ENCODE peak calls at places on chromosomes 16 and 17, in four cellular contexts. G, P, M and Y are unnamed samples.

GRCh38 chr16:56606688-56607618 is 1.4 kb upstream of the MT2A start:
- DNase-seq in G (peak; percentile 41), P (peak; percentile 92), M (no peak), Y (peak; percentile 33)

GRCh38 chr17:48610282-48611211 is at the start of gene HOXB7:
- DNase-seq in G (peak; percentile 74), P (peak; percentile 83), M (no peak), Y (peak; percentile 2)

GRCh38 chr17:17782425-17783120 is 54.2 kb downstream of the SREBF1 start:
- DNase-seq in G (no peak), P (peak; percentile 42), M (peak; percentile 78), Y (peak; percentile 74)

GRCh38 chr17:77728871-77729270 is 229.6 kb upstream of the TNRC6C start:
- DNase-seq in G (no peak), P (no peak), M (no peak), Y (no peak)

GRCh38 chr17:56431736-56432135 is 161.8 kb upstream of the NOG start:
- DNase-seq in G (no peak), P (no peak), M (no peak), Y (no peak)

GRCh38 chr17:28532063-28532960 is 20.1 kb downstream of the UNC119 start:
- DNase-seq in G (no peak), P (no peak), M (no peak), Y (no peak)

GRCh38 chr16:1863681-1864460 is 8.1 kb downstream of the MEIOB start:
- DNase-seq in G (no peak), P (no peak), M (no peak), Y (no peak)

GRCh38 chr17:30137158-30137557 is 20.5 kb downstream of the NSRP1 start:
- DNase-seq in G (no peak), P (no peak), M (no peak), Y (no peak)

GRCh38 chr17:14845562-14846335 is 419.4 kb downstream of the PMP22 start:
- DNase-seq in G (no peak), P (no peak), M (no peak), Y (no peak)

GRCh38 chr17:41116292-41116691 is 1.9 kb downstream of the KRTAP4-11 start:
- DNase-seq in G (no peak), P (no peak), M (no peak), Y (no peak)

DNA sequence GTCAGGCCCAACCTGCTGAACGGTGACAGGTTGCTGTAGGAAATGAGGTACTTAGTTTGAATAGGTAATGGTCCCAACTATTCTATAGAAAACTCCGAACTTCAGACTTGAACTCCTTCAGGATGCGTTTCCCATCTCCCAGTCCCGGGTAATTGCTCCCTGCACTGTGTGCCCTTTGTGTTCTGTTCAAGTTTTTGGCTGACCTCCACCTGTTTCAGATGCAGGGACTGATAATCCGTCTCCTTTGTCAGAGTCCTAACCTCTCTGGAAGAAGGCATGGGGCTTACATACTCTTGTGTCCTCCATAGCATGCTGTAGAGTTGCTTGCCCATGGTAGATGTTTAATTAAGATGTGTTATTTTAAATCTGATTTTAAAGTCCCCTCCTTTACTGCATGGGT is 350.5 kb downstream of the UTP18 start:
- DNase-seq in G (no peak), P (no peak), M (no peak), Y (no peak)
- H3K27ac ChIP-seq in G (no peak overlapping the region), P (no peak overlapping the region), M (no peak overlapping the region), Y (no peak overlapping the region)

DNA sequence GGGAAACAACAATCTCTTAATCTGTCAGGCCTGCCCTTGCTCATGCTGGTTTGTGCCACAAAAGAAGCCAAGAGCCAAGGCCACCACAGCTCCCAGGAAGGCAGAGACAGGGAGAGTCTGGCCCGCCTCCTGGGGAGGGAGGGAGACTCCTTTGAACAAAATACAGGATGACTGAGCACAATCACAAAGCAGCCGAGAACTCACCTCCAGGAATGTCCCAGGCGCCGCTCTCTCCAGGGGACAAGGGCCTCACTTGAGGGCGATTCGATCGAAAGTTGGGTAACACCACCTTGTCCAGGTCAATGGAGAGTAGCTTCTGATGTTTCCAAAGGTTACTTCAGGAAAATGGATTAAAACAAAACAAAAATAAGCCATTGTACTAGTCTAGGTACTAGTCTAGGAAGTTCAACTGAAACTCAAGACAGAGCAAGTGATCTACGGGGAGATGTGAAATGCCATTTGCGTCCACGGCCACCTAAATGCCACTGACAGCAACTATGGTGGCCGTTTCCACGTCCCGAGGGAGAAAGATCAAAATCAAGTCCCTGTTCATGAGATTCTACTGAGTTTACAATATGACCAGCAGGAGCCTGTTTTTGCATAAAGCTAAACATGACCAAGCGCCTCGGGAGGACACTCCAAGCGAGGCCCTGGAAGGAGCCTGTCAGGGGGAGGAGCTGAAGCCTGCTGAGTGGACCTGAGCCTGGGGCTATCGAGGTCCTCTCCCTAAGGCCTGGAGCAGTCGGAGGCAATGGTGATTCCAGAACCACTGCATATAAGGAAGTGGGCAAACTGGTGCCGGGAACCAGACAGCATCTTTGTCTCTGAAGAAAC is 13.4 kb upstream of the SLC38A8 start:
- DNase-seq in G (no peak), P (no peak), M (no peak), Y (no peak)
- H3K27ac ChIP-seq in G (no peak overlapping the region), P (no peak overlapping the region), M (peak overlapping the region; percentile 23), Y (no peak overlapping the region)

GRCh38 chr16:10828851-10829331 is 10.3 kb upstream of the TVP23A start:
- DNase-seq in G (no peak), P (peak; percentile 93), M (peak; percentile 80), Y (peak; percentile 75)

GRCh38 chr16:10824111-10824893 is 5.7 kb upstream of the TVP23A start:
- DNase-seq in G (no peak), P (no peak), M (no peak), Y (no peak)

GRCh38 chr16:10831899-10832886 is 13.6 kb upstream of the TVP23A start:
- DNase-seq in G (no peak), P (no peak), M (no peak), Y (no peak)

GRCh38 chr16:10822702-10823101 is 4.1 kb upstream of the TVP23A start:
- DNase-seq in G (no peak), P (no peak), M (no peak), Y (no peak)

GRCh38 chr16:10827691-10828341 is 9.2 kb upstream of the TVP23A start:
- DNase-seq in G (no peak), P (peak; percentile 71), M (peak; percentile 9), Y (peak; percentile 19)
- H3K27ac ChIP-seq in G (no peak overlapping the region), P (peak overlapping the region; percentile 88), M (peak overlapping the region; percentile 94), Y (peak overlapping the region; percentile 52)

GRCh38 chr17:37640016-37640415 is 3.2 kb downstream of the DDX52 start:
- DNase-seq in G (no peak), P (no peak), M (no peak), Y (no peak)
- H3K27ac ChIP-seq in G (no peak overlapping the region), P (no peak overlapping the region), M (no peak overlapping the region), Y (no peak overlapping the region)

GRCh38 chr17:82490512-82491195 is 28.9 kb upstream of the FOXK2 start:
- DNase-seq in G (no peak), P (no peak), M (no peak), Y (no peak)
- H3K27ac ChIP-seq in G (no peak overlapping the region), P (no peak overlapping the region), M (no peak overlapping the region), Y (no peak overlapping the region)

GRCh38 chr16:11259655-11260595 is 3.9 kb upstream of the SOCS1 start:
- DNase-seq in G (no peak), P (no peak), M (no peak), Y (no peak)

GRCh38 chr16:11260596-11260966 is 4.6 kb upstream of the SOCS1 start:
- DNase-seq in G (no peak), P (no peak), M (no peak), Y (no peak)

GRCh38 chr16:11259288-11259621 is 3.3 kb upstream of the SOCS1 start:
- DNase-seq in G (no peak), P (no peak), M (no peak), Y (no peak)

GRCh38 chr16:11257131-11257938 is 1.3 kb upstream of the SOCS1 start:
- DNase-seq in G (peak; percentile 60), P (peak; percentile 68), M (peak; percentile 60), Y (peak; percentile 78)

GRCh38 chr16:11258553-11259287 is 2.7 kb upstream of the SOCS1 start:
- DNase-seq in G (peak; percentile 34), P (peak; percentile 60), M (peak; percentile 51), Y (peak; percentile 69)
- H3K27ac ChIP-seq in G (no peak overlapping the region), P (no peak overlapping the region), M (no peak overlapping the region), Y (peak overlapping the region; percentile 54)